ENCODE peak calls at places on chromosomes 6 and 20, in six cellular contexts. S, Q, U, O, X and V are unnamed samples.
A peak's percentile ranks its signal among the peaks of the same experiment; 100 is the strongest.

GRCh38 chr6:47047097-47047478 is 5.0 kb upstream of the ADGRF1 start:
- DNase-seq in O (no peak), U (no peak), S (no peak), X (no peak), Q (no peak), V (no peak)

GRCh38 chr6:30763618-30764489 is 19.5 kb upstream of the IER3 start:
- DNase-seq in X (peak; percentile 71), Q (no peak), U (no peak), S (no peak), O (no peak), V (no peak)

GRCh38 chr6:157139054-157139708 is 184.1 kb downstream of the TMEM242 start:
- DNase-seq in U (no peak), O (no peak), X (no peak), S (no peak), Q (peak; percentile 17), V (peak; percentile 57)

GRCh38 chr6:99348823-99349619 is 453 bp downstream of the FAXC start:
- DNase-seq in S (no peak), U (no peak), Q (no peak), O (no peak), X (no peak), V (peak; percentile 85)

GRCh38 chr20:34753706-34754461 is 49.7 kb downstream of the TP53INP2 start:
- DNase-seq in X (no peak), S (no peak), O (no peak), U (no peak), Q (no peak), V (no peak)

GRCh38 chr6:129875610-129876515 is 14.7 kb upstream of the TMEM244 start:
- DNase-seq in S (no peak), U (no peak), Q (no peak), X (no peak), O (no peak), V (no peak)

GRCh38 chr20:38084425-38084951 is 50.9 kb downstream of the RPRD1B start:
- DNase-seq in Q (no peak), U (no peak), O (no peak), X (no peak), S (no peak), V (peak; percentile 84)

GRCh38 chr20:48295445-48295903 is 510.2 kb upstream of the SULF2 start:
- DNase-seq in O (no peak), S (no peak), U (no peak), Q (peak; percentile 80), X (no peak), V (peak; percentile 86)

GRCh38 chr6:134381926-134382325 is 64.0 kb upstream of the SGK1 start:
- DNase-seq in S (no peak), Q (no peak), X (no peak), U (no peak), O (peak; percentile 65), V (no peak)

GRCh38 chr6:124490123-124490522 is 472.1 kb upstream of the RNF217 start:
- DNase-seq in O (no peak), U (no peak), S (no peak), X (no peak), Q (no peak), V (no peak)

GRCh38 chr20:35111141-35111888 is 18.7 kb upstream of the TRPC4AP start:
- DNase-seq in Q (no peak), U (no peak), O (no peak), S (no peak), X (no peak), V (peak; percentile 90)

DNA sequence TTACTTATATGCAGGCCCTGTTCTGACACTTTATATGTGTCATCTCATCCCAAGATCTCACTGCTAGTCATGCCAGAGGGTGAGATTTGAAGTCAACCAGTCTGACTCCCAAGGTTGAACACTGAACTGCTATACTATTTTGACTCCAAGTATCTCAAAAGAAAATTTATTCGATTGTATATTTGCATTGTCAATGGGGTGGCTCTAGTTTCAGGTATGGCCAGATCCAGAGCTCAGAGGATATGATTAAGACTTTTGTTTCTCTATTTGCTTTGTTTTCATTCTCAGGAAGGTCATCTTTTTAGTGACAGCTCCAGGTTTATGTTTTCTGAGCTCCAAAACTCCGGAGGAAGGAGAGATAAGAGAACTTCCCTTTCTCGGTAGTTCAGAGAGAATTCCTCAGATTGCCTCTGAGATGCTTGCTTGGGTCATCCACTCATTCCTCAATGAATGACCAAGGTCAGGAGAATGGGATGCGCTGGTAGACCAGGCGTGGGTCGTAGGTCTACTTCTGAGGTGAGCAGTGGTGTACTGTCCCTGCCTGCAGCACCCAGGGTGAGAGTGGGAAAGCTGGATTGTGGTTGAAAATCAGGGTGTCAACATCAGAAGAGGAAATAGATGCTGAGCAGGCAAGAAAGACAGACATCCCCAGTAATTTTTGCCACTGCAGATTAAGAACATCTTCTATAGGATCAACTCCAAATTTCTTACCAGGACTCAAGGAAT is 99.3 kb downstream of the PFDN4 start:
- DNase-seq in U (no peak), O (no peak), S (no peak), X (no peak), Q (no peak), V (no peak)
- H3K9me3 ChIP-seq in U (no peaks in the 10 kb centered on the region), O (no peaks in the 10 kb centered on the region), S (no peaks in the 10 kb centered on the region), X (no peaks in the 10 kb centered on the region), Q (no peaks in the 10 kb centered on the region), V (no peaks in the 10 kb centered on the region)

GRCh38 chr6:349491-349921 is 42.0 kb upstream of the IRF4 start:
- DNase-seq in X (no peak), Q (no peak), S (no peak), O (no peak), U (no peak), V (no peak)
- H3K9me3 ChIP-seq in X (no peaks in the 10 kb centered on the region), Q (no peaks in the 10 kb centered on the region), S (no peaks in the 10 kb centered on the region), O (no peaks in the 10 kb centered on the region), U (no peaks in the 10 kb centered on the region), V (no peaks in the 10 kb centered on the region)

DNA sequence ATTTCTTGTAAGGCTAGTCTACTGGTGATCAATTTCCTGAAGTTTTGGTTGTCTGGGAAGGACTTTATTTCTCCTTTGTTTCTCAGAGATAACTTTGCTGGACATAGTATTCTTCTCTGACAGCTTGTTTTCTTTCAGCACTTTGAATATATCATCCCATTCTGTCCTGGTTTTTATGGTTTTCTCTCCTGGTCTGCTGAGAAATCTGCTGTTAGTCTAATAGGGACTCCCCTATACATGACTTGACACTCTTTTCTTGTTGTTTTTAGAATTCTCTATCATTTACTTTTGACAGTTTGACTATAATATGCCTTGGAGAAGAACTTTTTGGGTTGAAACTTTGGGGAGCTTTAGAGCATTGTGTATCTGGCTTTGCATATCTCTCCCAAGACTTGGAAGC is 112.5 kb downstream of the PRL start:
- DNase-seq in O (no peak), X (no peak), U (no peak), Q (no peak), S (no peak), V (no peak)
- H3K9me3 ChIP-seq in O (no peaks in the 10 kb centered on the region), X (peaks cover 6% of the 10 kb centered on the region), U (peaks cover 46% of the 10 kb centered on the region), Q (peaks cover 2% of the 10 kb centered on the region), S (no peaks in the 10 kb centered on the region), V (peaks cover 2% of the 10 kb centered on the region)

GRCh38 chr6:122393339-122393896 is 6.0 kb upstream of the HSF2 start:
- DNase-seq in X (no peak), Q (no peak), S (no peak), O (no peak), U (no peak), V (peak; percentile 46)
- H3K9me3 ChIP-seq in X (no peaks in the 10 kb centered on the region), Q (no peaks in the 10 kb centered on the region), S (no peaks in the 10 kb centered on the region), O (no peaks in the 10 kb centered on the region), U (no peaks in the 10 kb centered on the region), V (no peaks in the 10 kb centered on the region)

GRCh38 chr6:5671604-5672559 is 334.8 kb downstream of the NRN1 start:
- DNase-seq in S (no peak), X (no peak), O (no peak), Q (no peak), U (no peak), V (no peak)

GRCh38 chr6:5673016-5673415 is 333.7 kb downstream of the NRN1 start:
- DNase-seq in X (no peak), O (no peak), U (no peak), Q (no peak), S (no peak), V (no peak)

GRCh38 chr6:5670381-5670780 is 336.3 kb downstream of the NRN1 start:
- DNase-seq in U (no peak), S (no peak), X (no peak), Q (no peak), O (no peak), V (peak; percentile 14)

GRCh38 chr6:5672581-5673011 is 334.1 kb downstream of the NRN1 start:
- DNase-seq in O (no peak), Q (peak; percentile 6), X (no peak), U (no peak), S (no peak), V (peak; percentile 93)

DNA sequence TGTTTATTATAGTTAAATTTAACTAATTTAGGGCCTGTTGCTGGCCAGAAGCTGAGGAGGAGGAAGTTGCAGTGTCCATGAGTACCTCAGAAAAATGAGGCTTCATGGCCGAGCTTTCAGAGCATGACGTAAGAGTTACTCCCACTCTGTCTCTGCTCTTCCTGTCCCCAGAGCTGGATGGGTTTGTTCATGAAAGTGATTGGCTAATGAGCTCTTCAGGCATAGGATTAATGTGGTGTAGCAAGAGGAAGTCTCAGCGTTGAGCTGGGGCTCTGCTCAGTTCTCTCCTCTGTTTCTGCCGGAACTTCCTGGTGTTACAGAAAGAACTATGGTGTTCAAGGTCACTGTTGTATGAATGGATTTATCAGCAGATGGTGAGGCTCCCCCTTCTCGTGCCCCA is 335.6 kb downstream of the NRN1 start:
- DNase-seq in O (no peak), U (no peak), X (no peak), Q (no peak), S (no peak), V (peak; percentile 6)
- H3K9me3 ChIP-seq in O (no peaks in the 10 kb centered on the region), U (no peaks in the 10 kb centered on the region), X (no peaks in the 10 kb centered on the region), Q (no peaks in the 10 kb centered on the region), S (no peaks in the 10 kb centered on the region), V (no peaks in the 10 kb centered on the region)

GRCh38 chr6:165231581-165232276 is 77.7 kb downstream of the C6orf118 start:
- DNase-seq in S (no peak), O (no peak), X (no peak), U (no peak), Q (peak; percentile 4), V (peak; percentile 52)

GRCh38 chr6:165231177-165231576 is 78.2 kb downstream of the C6orf118 start:
- DNase-seq in O (no peak), X (no peak), U (no peak), Q (no peak), S (no peak), V (no peak)

GRCh38 chr6:165232277-165232654 is 77.1 kb downstream of the C6orf118 start:
- DNase-seq in Q (no peak), O (no peak), U (no peak), X (no peak), S (no peak), V (no peak)

GRCh38 chr6:165236326-165236725 is 73.1 kb downstream of the C6orf118 start:
- DNase-seq in Q (no peak), O (no peak), X (no peak), U (no peak), S (no peak), V (no peak)

GRCh38 chr6:165233089-165233488 is 76.3 kb downstream of the C6orf118 start:
- DNase-seq in S (no peak), U (no peak), O (no peak), X (no peak), Q (no peak), V (no peak)
- H3K9me3 ChIP-seq in S (no peaks in the 10 kb centered on the region), U (peaks cover 25% of the 10 kb centered on the region), O (no peaks in the 10 kb centered on the region), X (no peaks in the 10 kb centered on the region), Q (peaks cover 5% of the 10 kb centered on the region), V (no peaks in the 10 kb centered on the region)

DNA sequence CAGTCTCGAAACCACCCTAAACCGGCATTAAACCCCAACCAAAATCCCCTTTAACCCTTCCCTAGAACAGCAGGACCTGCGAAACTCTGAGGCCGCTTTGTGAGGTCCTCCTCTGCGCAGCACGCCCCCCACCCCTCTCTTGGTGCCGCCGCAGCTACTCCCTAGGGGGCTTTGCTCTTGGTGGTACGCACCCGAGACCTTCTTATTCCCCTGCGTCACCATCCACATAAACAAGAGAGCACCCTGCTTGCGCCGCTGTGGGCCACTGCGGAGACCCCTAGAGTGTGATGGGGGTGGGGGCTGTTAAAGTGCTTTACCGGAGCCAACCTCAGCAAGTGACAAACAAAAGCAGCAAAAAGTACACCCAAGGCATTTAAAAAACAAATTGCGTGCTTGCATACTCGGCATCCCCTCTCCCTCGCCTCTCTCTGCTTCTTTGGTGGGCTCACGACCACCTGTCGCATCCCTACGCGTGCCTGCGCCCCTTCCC is 502 bp upstream of the GNAS start:
- DNase-seq in O (no peak), X (no peak), Q (no peak), U (no peak), S (no peak), V (no peak)
- H3K9me3 ChIP-seq in O (no peaks in the 10 kb centered on the region), X (no peaks in the 10 kb centered on the region), Q (no peaks in the 10 kb centered on the region), U (no peaks in the 10 kb centered on the region), S (no peaks in the 10 kb centered on the region), V (no peaks in the 10 kb centered on the region)